ENCODE peak calls at places on chromosomes 1 and 21, in four cellular contexts. A is H1, F is GM12878, G is K562. D is an unnamed sample.

GRCh38 chr1:117753652-117754051 is 147.8 kb downstream of the TENT5C start:
- DNase-seq in A (no peak), F (no peak), G (no peak), D (peak)

GRCh38 chr1:19080715-19081114 is 124.2 kb upstream of the IFFO2 start:
- DNase-seq in A (no peak), F (no peak), G (no peak), D (peak)

GRCh38 chr1:174815474-174815908 is 184.3 kb upstream of the CACYBP start:
- DNase-seq in A (no peak), F (no peak), G (no peak), D (no peak)

GRCh38 chr1:157490337-157491165 is 61.8 kb downstream of the FCRL5 start:
- DNase-seq in A (peak), F (no peak), G (peak), D (peak)

GRCh38 chr1:41382531-41383090 is 21.4 kb downstream of the FOXO6 start:
- DNase-seq in A (no peak), F (no peak), G (no peak), D (no peak)

GRCh38 chr1:110380667-110381283 is 10.1 kb downstream of the SLC16A4 start:
- DNase-seq in A (no peak), F (no peak), G (no peak), D (peak)

GRCh38 chr21:37829043-37829442 is 87.2 kb downstream of the KCNJ6 start:
- DNase-seq in A (no peak), F (no peak), G (no peak), D (no peak)

GRCh38 chr1:18927654-18928272 is 25.4 kb upstream of the ALDH4A1 start:
- DNase-seq in A (no peak), F (no peak), G (no peak), D (peak)

GRCh38 chr21:33278736-33279135 is 12.6 kb downstream of the IL10RB start:
- DNase-seq in A (no peak), F (no peak), G (no peak), D (peak)

GRCh38 chr1:45622267-45622890 is 1.5 kb downstream of the CCDC17 start:
- DNase-seq in A (no peak), F (no peak), G (peak), D (no peak)

GRCh38 chr1:26160527-26161407 is 1.9 kb downstream of the FAM110D start:
- DNase-seq in A (no peak), F (no peak), G (no peak), D (no peak)

GRCh38 chr1:98113811-98114210 is 193.0 kb upstream of the DPYD start:
- DNase-seq in A (no peak), F (no peak), G (no peak), D (no peak)
- TF ChIP-seq CHD1 in A (no peak), F (no peak), G (no peak), D (no peak)

GRCh38 chr1:54337034-54337433 is 69.2 kb downstream of the SSBP3 start:
- DNase-seq in A (no peak), F (no peak), G (no peak), D (no peak)

GRCh38 chr1:54332781-54333585 is 73.2 kb downstream of the SSBP3 start:
- DNase-seq in A (no peak), F (no peak), G (no peak), D (no peak)

GRCh38 chr1:54336121-54336520 is 70.1 kb downstream of the SSBP3 start:
- DNase-seq in A (no peak), F (no peak), G (no peak), D (no peak)

GRCh38 chr1:54335396-54336056 is 70.7 kb downstream of the SSBP3 start:
- DNase-seq in A (no peak), F (no peak), G (no peak), D (peak)

GRCh38 chr1:54334996-54335395 is 71.2 kb downstream of the SSBP3 start:
- DNase-seq in A (no peak), F (no peak), G (no peak), D (peak)
- TF ChIP-seq CHD1 in A (no peak), F (no peak), G (no peak), D (no peak)

DNA sequence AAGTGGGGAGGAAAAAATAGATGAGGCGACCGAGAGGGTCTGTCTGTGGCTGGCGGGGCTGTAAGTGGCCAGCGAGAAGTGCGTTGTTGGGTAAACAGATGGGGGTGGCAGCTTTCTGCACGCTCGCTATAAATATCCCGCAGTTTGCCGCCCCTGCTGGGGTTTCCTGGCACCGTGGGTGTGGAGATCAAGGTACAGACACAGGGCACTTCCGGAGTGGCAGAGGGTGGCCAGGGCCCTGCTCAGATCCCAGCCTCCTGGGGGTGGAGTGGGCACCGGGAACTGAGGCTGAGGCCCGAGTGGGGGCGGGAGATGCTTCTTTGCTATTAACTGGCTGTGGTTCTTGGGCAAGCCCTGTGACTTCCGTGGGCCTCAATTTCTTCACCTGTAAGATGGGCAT is 11.2 kb upstream of the WNT4 start:
- DNase-seq in A (no peak), F (no peak), G (no peak), D (no peak)
- TF ChIP-seq CHD1 in A (no peak), F (no peak), G (no peak), D (no peak)

GRCh38 chr1:33152685-33153432 is 29.0 kb downstream of the TRIM62 start:
- DNase-seq in A (peak), F (no peak), G (no peak), D (no peak)
- TF ChIP-seq CHD1 in A (no peak), F (no peak), G (no peak), D (no peak)

GRCh38 chr1:226310637-226311195 is 1.8 kb upstream of the LIN9 start:
- DNase-seq in A (no peak), F (no peak), G (peak), D (no peak)
- TF ChIP-seq CHD1 in A (no peak), F (no peak), G (no peak), D (no peak)

GRCh38 chr1:154342836-154343472 is 17.6 kb downstream of the ATP8B2 start:
- DNase-seq in A (no peak), F (no peak), G (no peak), D (no peak)
- TF ChIP-seq CHD1 in A (no peak), F (no peak), G (no peak), D (no peak)

GRCh38 chr1:240804475-240804874 is 192.5 kb upstream of the GREM2 start:
- DNase-seq in A (no peak), F (no peak), G (no peak), D (peak)
- TF ChIP-seq CHD1 in A (no peak), F (no peak), G (no peak), D (no peak)

GRCh38 chr1:209505044-209505443 is 78.5 kb upstream of the CAMK1G start:
- DNase-seq in A (no peak), F (no peak), G (no peak), D (peak)
- TF ChIP-seq CHD1 in A (no peak), F (no peak), G (no peak), D (no peak)